ENCODE peak calls at places on chromosomes 2 and 18, in nine cellular contexts. U, C, W, Z, T, H, E, G and M are unnamed samples.

GRCh38 chr2:48248251-48248933 is 281.6 kb upstream of the STON1 start:
- DNase-seq in U (no peak), E (no peak), H (no peak), W (no peak), T (no peak), C (peak), G (peak), Z (peak), M (no peak)

GRCh38 chr2:128424806-128425205 is 106.1 kb upstream of the HS6ST1 start:
- DNase-seq in Z (no peak), T (no peak), C (no peak), W (no peak), H (no peak), E (no peak), U (no peak), G (no peak), M (no peak)

GRCh38 chr2:131015764-131016163 is 77.5 kb downstream of the FAM168B start:
- DNase-seq in C (no peak), Z (no peak), W (no peak), U (no peak), E (no peak), T (no peak), H (no peak), G (no peak), M (no peak)

GRCh38 chr2:171523339-171523931 is 1.2 kb downstream of the CYBRD1 start:
- DNase-seq in Z (peak), G (peak), T (peak), H (no peak), U (peak), E (peak), C (peak), W (peak), M (peak)

GRCh38 chr2:241635756-241636155 is 1.2 kb downstream of the THAP4 start:
- DNase-seq in U (no peak), H (no peak), T (no peak), E (no peak), W (peak), Z (peak), G (no peak), C (no peak), M (no peak)

GRCh38 chr18:37393945-37394609 is 171.5 kb downstream of the CELF4 start:
- DNase-seq in H (no peak), E (no peak), T (peak), W (no peak), G (no peak), C (no peak), U (peak), Z (peak), M (peak)

GRCh38 chr2:54212456-54212855 is 43.6 kb downstream of the TSPYL6 start:
- DNase-seq in E (no peak), U (no peak), C (no peak), Z (peak), G (peak), T (no peak), H (no peak), W (no peak), M (no peak)

GRCh38 chr2:142557391-142557790 is 320.1 kb upstream of the KYNU start:
- DNase-seq in T (no peak), G (peak), W (no peak), E (no peak), U (no peak), C (no peak), Z (no peak), H (no peak), M (no peak)

GRCh38 chr2:196399736-196400691 is 228.6 kb upstream of the STK17B start:
- DNase-seq in C (no peak), Z (no peak), E (no peak), W (peak), H (no peak), G (peak), U (peak), T (no peak), M (no peak)

GRCh38 chr2:23445450-23445868 is 60.5 kb downstream of the KLHL29 start:
- DNase-seq in W (no peak), C (no peak), U (no peak), G (peak), H (no peak), Z (no peak), T (no peak), E (no peak), M (no peak)

GRCh38 chr2:188519133-188519532 is 227.5 kb downstream of the GULP1 start:
- DNase-seq in C (no peak), U (no peak), H (no peak), W (no peak), E (no peak), G (no peak), T (no peak), Z (no peak), M (no peak)

GRCh38 chr2:11356760-11357159 is 12.3 kb upstream of the ROCK2 start:
- DNase-seq in C (no peak), E (no peak), G (no peak), T (no peak), H (no peak), U (no peak), Z (no peak), W (no peak), M (no peak)

GRCh38 chr18:11251229-11251890 is 102.0 kb upstream of the PIEZO2 start:
- DNase-seq in C (no peak), T (no peak), Z (no peak), W (no peak), H (no peak), G (peak), E (no peak), U (no peak), M (no peak)

GRCh38 chr2:53235836-53236582 is 531.6 kb upstream of the CHAC2 start:
- DNase-seq in U (no peak), T (no peak), G (no peak), C (no peak), E (no peak), Z (peak), W (no peak), H (no peak), M (no peak)

GRCh38 chr2:137237055-137237454 is 471.7 kb downstream of the THSD7B start:
- DNase-seq in G (peak), Z (no peak), E (no peak), U (no peak), W (no peak), C (no peak), H (no peak), T (no peak), M (no peak)

GRCh38 chr2:47091118-47091517 is 64.0 kb downstream of the STPG4 start:
- DNase-seq in W (no peak), T (no peak), Z (no peak), C (no peak), H (no peak), E (no peak), U (no peak), G (peak), M (no peak)

GRCh38 chr18:33820517-33821368 is 242.7 kb downstream of the ASXL3 start:
- DNase-seq in C (no peak), G (no peak), T (no peak), W (no peak), U (no peak), Z (no peak), H (no peak), E (no peak), M (no peak)

GRCh38 chr2:119049968-119050657 is 108.1 kb downstream of the MARCO start:
- DNase-seq in Z (peak), U (no peak), T (no peak), H (no peak), E (no peak), C (no peak), G (peak), W (peak), M (no peak)

GRCh38 chr18:32879497-32879896 is 106.7 kb upstream of the KLHL14 start:
- DNase-seq in U (no peak), T (no peak), W (no peak), Z (peak), H (no peak), E (no peak), C (no peak), G (no peak), M (no peak)

GRCh38 chr2:26970928-26971627 is 641 bp downstream of the MAPRE3 start:
- DNase-seq in T (no peak), W (no peak), E (no peak), Z (no peak), G (peak), H (no peak), U (no peak), C (no peak), M (no peak)

GRCh38 chr18:59911600-59911999 is 11.8 kb downstream of the PMAIP1 start:
- DNase-seq in C (no peak), Z (no peak), G (no peak), T (no peak), H (no peak), W (peak), E (no peak), U (no peak), M (no peak)

GRCh38 chr2:158936978-158937377 is 31.5 kb upstream of the TANC1 start:
- DNase-seq in C (no peak), W (no peak), U (no peak), Z (no peak), E (no peak), H (no peak), G (peak), T (no peak), M (no peak)

GRCh38 chr2:179936654-179937053 is 70.4 kb downstream of the CWC22 start:
- DNase-seq in T (no peak), E (no peak), W (peak), Z (peak), C (peak), U (peak), G (peak), H (no peak), M (no peak)

GRCh38 chr2:72423766-72424165 is 276.1 kb upstream of the CYP26B1 start:
- DNase-seq in E (no peak), G (no peak), H (no peak), C (no peak), W (no peak), Z (no peak), U (no peak), T (no peak), M (no peak)

GRCh38 chr18:67628674-67629073 is 112.2 kb upstream of the DSEL start:
- DNase-seq in W (no peak), G (no peak), C (no peak), Z (no peak), H (no peak), T (no peak), E (no peak), U (no peak), M (no peak)

GRCh38 chr2:17529771-17530170 is 10.7 kb upstream of the VSNL1 start:
- DNase-seq in G (no peak), T (no peak), H (no peak), C (no peak), E (no peak), W (no peak), Z (no peak), U (no peak), M (no peak)

GRCh38 chr2:207913772-207914358 is 111.5 kb downstream of the PLEKHM3 start:
- DNase-seq in E (no peak), C (no peak), G (no peak), H (no peak), T (no peak), W (no peak), Z (no peak), U (no peak), M (no peak)

GRCh38 chr2:232668805-232669444 is 28.2 kb upstream of the GIGYF2 start:
- DNase-seq in U (peak), E (no peak), H (no peak), W (peak), T (no peak), Z (peak), C (no peak), G (no peak), M (no peak)